ENCODE peak calls at places on chromosome 11, in eight cellular contexts. C, Z, Q, I, J, W, P and L are unnamed samples.
A peak's percentile ranks its signal among the peaks of the same experiment; 100 is the strongest.

GRCh38 chr11:94539420-94539819 is 4.3 kb upstream of the FUT4 start:
- DNase-seq in P (no peak), J (peak; percentile 21), Z (no peak), Q (no peak), W (no peak), C (no peak), I (no peak), L (no peak)

GRCh38 chr11:103051986-103052385 is 40.0 kb downstream of the DCUN1D5 start:
- DNase-seq in C (no peak), W (no peak), Q (no peak), P (no peak), Z (no peak), I (no peak), J (no peak), L (no peak)

GRCh38 chr11:43580735-43581369 is 99.7 kb upstream of the HSD17B12 start:
- DNase-seq in P (no peak), J (no peak), W (no peak), Z (no peak), C (no peak), Q (no peak), I (no peak), L (no peak)

GRCh38 chr11:114304065-114304464 is 7.9 kb downstream of the NNMT start:
- DNase-seq in W (no peak), C (no peak), Z (no peak), I (no peak), J (no peak), P (no peak), Q (no peak), L (no peak)

GRCh38 chr11:69584160-69584559 is 56.8 kb upstream of the CCND1 start:
- DNase-seq in P (no peak), Z (no peak), W (no peak), C (no peak), I (no peak), J (no peak), Q (no peak), L (no peak)

GRCh38 chr11:16960250-16960649 is 54.0 kb downstream of the PLEKHA7 start:
- DNase-seq in J (no peak), Q (no peak), I (no peak), P (no peak), Z (no peak), C (no peak), W (no peak), L (no peak)

GRCh38 chr11:126592496-126593410 is 237.3 kb downstream of the ST3GAL4 start:
- DNase-seq in Z (no peak), W (peak; percentile 52), P (no peak), J (no peak), C (no peak), I (no peak), Q (no peak), L (no peak)

GRCh38 chr11:28903716-28904115 is 795.5 kb downstream of the METTL15 start:
- DNase-seq in Z (no peak), I (no peak), C (no peak), J (no peak), Q (no peak), W (no peak), P (peak; percentile 26), L (no peak)

GRCh38 chr11:29328961-29329441 is 687.8 kb downstream of the KCNA4 start:
- DNase-seq in Z (peak; percentile 33), W (no peak), I (no peak), J (no peak), P (peak; percentile 75), C (peak; percentile 62), Q (no peak), L (no peak)

GRCh38 chr11:68950268-68950667 is 30.5 kb downstream of the MRGPRD start:
- DNase-seq in W (no peak), Z (peak; percentile 68), P (peak; percentile 19), J (no peak), Q (no peak), C (peak; percentile 15), I (no peak), L (no peak)

DNA sequence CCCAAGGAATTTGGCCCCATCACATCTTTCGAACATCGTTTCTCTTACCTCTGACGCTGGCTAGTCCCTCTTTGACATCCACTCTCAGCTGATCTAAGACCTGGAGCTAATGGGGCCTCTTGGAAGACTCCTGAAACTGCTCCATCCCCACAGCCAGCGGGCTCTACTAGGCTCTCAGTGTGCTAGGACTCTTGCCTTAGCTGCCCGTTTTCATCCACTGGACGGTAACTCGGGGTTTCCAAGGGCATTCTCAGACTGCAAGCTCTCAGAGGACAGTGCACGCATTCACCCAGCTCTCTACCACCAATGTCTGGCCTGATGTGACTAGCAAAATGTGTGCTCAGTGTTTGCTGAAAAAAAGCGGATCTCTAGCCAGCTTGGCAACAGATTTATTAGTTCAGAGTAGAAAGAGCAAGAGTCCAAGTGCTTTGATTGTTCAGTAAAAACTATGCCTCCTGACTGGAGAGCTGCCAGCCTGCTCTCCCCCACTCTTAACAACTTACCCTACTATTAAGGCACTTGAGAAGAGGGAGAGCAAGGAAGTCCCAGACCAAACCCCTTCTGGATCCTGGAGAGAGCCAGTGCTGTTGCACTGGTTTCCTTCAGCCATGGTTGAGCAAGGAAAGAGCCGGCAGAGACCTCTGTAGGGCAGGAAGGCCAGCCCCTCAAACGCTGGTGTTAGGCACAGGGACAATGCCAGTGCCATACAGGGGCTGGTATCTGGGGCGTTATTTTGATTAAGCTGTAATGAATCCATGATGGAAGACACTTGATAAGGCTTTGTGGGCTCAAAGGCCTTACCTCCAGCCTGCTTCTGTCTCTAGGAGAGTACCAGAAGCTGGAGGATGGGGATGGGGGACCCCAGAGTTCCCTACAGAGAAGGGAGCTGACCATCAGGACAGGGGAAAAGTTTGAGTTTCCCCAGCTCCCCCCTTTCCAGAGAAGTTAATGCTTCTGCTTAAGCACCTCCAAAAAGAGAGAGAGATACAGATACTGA is 9.2 kb downstream of the RELA start:
- DNase-seq in Z (no peak), C (no peak), I (no peak), J (peak; percentile 45), Q (peak; percentile 10), W (peak; percentile 59), P (peak; percentile 71), L (peak; percentile 45)
- TF ChIP-seq POLR2A in Z (no peak), C (no peak), I (peak; percentile 38), J (no peak), Q (no peak), W (no peak), P (no peak), L (no peak)

DNA sequence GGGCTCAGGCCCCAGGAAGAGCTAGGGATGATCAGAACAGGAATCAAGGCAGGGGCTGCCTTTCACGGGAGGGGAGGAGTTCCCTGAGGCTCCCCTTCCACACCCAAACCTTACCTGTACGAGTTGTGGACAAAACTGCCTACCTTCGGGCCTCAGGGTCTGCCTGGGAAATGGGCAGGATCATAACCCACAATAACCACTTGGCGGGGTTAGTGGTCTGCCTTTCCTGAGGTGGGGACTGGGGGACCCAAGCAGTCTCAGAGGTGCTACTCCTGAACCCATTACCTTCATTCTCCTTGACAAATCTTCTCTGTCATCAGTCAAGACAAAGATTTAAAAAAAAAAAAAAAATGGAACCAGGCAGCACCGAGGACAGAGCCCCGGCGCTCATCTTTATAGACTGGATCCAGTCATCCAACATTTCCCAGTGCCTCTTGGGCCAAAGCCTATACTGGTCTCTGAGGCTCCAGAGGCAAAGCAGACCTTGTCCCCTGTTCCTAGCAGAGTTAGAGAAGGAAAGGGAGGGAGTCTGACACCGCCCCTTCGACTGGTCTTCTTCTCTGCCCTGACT is 14.2 kb downstream of the P2RY6 start:
- DNase-seq in P (no peak), W (peak; percentile 31), Z (no peak), Q (no peak), J (no peak), C (no peak), I (no peak), L (no peak)
- TF ChIP-seq CTCF in P (peak; percentile 4), W (no peak), Z (no peak), Q (no peak), J (no peak), C (no peak), I (no peak), L (no peak)

GRCh38 chr11:45335434-45335833 is 49.3 kb upstream of the SYT13 start:
- DNase-seq in W (no peak), I (no peak), J (no peak), Z (no peak), C (peak; percentile 12), Q (no peak), P (no peak), L (no peak)

GRCh38 chr11:45333506-45333971 is 47.4 kb upstream of the SYT13 start:
- DNase-seq in Q (peak; percentile 61), W (no peak), Z (peak; percentile 52), C (peak; percentile 23), J (peak; percentile 65), I (no peak), P (peak; percentile 49), L (no peak)

GRCh38 chr11:45333023-45333422 is 46.9 kb upstream of the SYT13 start:
- DNase-seq in Q (peak; percentile 25), Z (no peak), J (no peak), C (no peak), I (no peak), W (no peak), P (peak; percentile 21), L (no peak)

GRCh38 chr11:45336136-45336535 is 50.0 kb upstream of the SYT13 start:
- DNase-seq in W (no peak), I (no peak), Q (no peak), J (no peak), C (no peak), P (no peak), Z (no peak), L (no peak)

DNA sequence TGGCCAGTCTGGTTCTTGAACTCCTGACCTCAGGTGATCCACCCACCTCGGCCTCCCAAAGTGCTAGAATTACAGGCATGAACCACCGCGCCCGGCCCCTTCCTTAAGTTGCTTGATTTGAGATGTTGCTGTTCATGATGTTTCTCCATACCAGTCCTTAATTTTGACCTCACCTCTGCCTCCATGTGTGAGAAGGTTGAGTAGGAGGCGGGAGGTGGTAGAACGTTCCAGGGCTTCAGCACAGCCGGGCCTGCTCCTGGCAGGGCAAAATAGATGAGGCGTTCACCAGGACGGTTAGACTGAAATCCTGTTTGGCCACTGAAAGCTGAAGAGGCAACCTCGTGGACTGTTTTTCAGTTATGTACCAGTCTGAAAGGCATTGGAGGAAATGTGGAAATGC is 48.3 kb upstream of the SYT13 start:
- DNase-seq in I (no peak), C (no peak), J (no peak), P (no peak), W (no peak), Q (no peak), Z (no peak), L (no peak)
- H3K27ac ChIP-seq in I (no peak overlapping the region), C (no peak overlapping the region), J (no peak overlapping the region), P (no peak overlapping the region), W (no peak overlapping the region), Q (peak overlapping the region; percentile 80), Z (no peak overlapping the region), L (no peak overlapping the region)

GRCh38 chr11:67419330-67420049 is 4.0 kb downstream of the CARNS1 start:
- DNase-seq in Q (no peak), W (no peak), J (no peak), C (no peak), Z (no peak), P (no peak), I (no peak), L (no peak)

GRCh38 chr11:67420147-67420645 is 4.7 kb downstream of the CARNS1 start:
- DNase-seq in Z (no peak), I (no peak), J (no peak), C (no peak), Q (no peak), W (no peak), P (no peak), L (no peak)

GRCh38 chr11:67422894-67423293 is 5.4 kb upstream of the RPS6KB2 start:
- DNase-seq in P (no peak), Z (no peak), J (no peak), Q (no peak), W (no peak), I (no peak), C (no peak), L (no peak)

GRCh38 chr11:67421421-67422031 is 6.0 kb downstream of the CARNS1 start:
- DNase-seq in C (no peak), P (no peak), Z (peak; percentile 41), Q (no peak), J (no peak), I (no peak), W (no peak), L (no peak)

GRCh38 chr11:67420646-67421420 is 5.4 kb downstream of the CARNS1 start:
- DNase-seq in I (peak; percentile 99), J (peak; percentile 97), Q (peak; percentile 96), P (peak; percentile 92), Z (peak; percentile 80), W (peak; percentile 100), C (peak; percentile 81), L (peak; percentile 96)
- TF ChIP-seq POLR2A in I (peak; percentile 66), J (no peak), Q (no peak), P (peak; percentile 66), Z (peak; percentile 61), W (peak; percentile 18), C (no peak), L (peak; percentile 83)